ENCODE peak calls at places on chromosomes 3 and 15, in eight cellular contexts. V is MV-4-11; E is left lung; U is activated T-helper 1 cell treated with anti-CD3 and anti-CD28 coated beads, Interleukin-12 subunit alpha, Interleukin-12 subunit beta, Interleukin-2, Interleukin-4 antibody, amounts not matched to agents 30 ng/mL and 10 ng/mL and 1 ng/mL, durations not matched to agents 14 hours and 24 hours and 36 hours; O is uterus; M is substantia nigra; X is cardiac septum; A is AG08396. Y is an unnamed sample.
A peak's percentile ranks its signal among the peaks of the same experiment; 100 is the strongest.

GRCh38 chr3:101042996-101043686 is 49.9 kb upstream of the ABI3BP start:
- DNase-seq in A (peak; percentile 10), M (no peak), O (no peak), E (no peak), V (no peak), X (no peak), U (no peak), Y (no peak)

GRCh38 chr15:88652456-88653199 is 13.8 kb downstream of the ISG20 start:
- DNase-seq in U (no peak), E (no peak), X (peak; percentile 59), A (no peak), M (no peak), V (no peak), O (no peak), Y (no peak)

GRCh38 chr3:186053954-186054353 is 54.9 kb downstream of the ETV5 start:
- DNase-seq in V (no peak), E (no peak), U (no peak), M (no peak), X (no peak), A (peak; percentile 21), O (no peak), Y (peak; percentile 75)

GRCh38 chr3:111173906-111174305 is 102.3 kb downstream of the NECTIN3 start:
- DNase-seq in V (no peak), M (no peak), E (no peak), A (no peak), X (no peak), U (no peak), O (no peak), Y (no peak)

GRCh38 chr3:29334652-29335189 is 53.9 kb downstream of the RBMS3 start:
- DNase-seq in O (no peak), E (no peak), M (no peak), V (no peak), A (no peak), U (no peak), X (no peak), Y (no peak)

GRCh38 chr3:187610926-187611545 is 59.2 kb downstream of the SST start:
- DNase-seq in A (peak; percentile 12), X (no peak), U (no peak), M (no peak), E (no peak), V (no peak), O (no peak), Y (peak; percentile 54)

GRCh38 chr3:132288357-132288756 is 28.9 kb upstream of the ACP3 start:
- DNase-seq in O (no peak), V (no peak), X (no peak), A (no peak), M (no peak), E (no peak), U (no peak), Y (no peak)

GRCh38 chr3:197454014-197454413 is 101.8 kb downstream of the BDH1 start:
- DNase-seq in E (no peak), X (no peak), U (no peak), A (no peak), V (peak; percentile 27), M (no peak), O (no peak), Y (no peak)

GRCh38 chr15:22885105-22885504 is 46.6 kb downstream of the NIPA2 start:
- DNase-seq in V (no peak), X (no peak), E (no peak), O (no peak), A (no peak), M (no peak), U (no peak), Y (no peak)

GRCh38 chr15:90994059-90994416 is 297 bp downstream of the PRC1 start:
- DNase-seq in E (peak; percentile 86), X (no peak), V (no peak), O (no peak), U (no peak), M (peak; percentile 66), A (peak; percentile 44), Y (no peak)

GRCh38 chr15:84108725-84109124 is 126.8 kb upstream of the GOLGA6L4 start:
- DNase-seq in O (no peak), E (no peak), M (no peak), A (no peak), X (no peak), U (no peak), V (no peak), Y (no peak)

GRCh38 chr3:101170047-101170771 is 150.2 kb downstream of the IMPG2 start:
- DNase-seq in U (no peak), O (no peak), V (no peak), X (no peak), A (no peak), M (no peak), E (no peak), Y (no peak)

GRCh38 chr15:39188930-39189329 is 391.9 kb upstream of the THBS1 start:
- DNase-seq in X (no peak), U (no peak), M (no peak), V (no peak), A (no peak), E (no peak), O (no peak), Y (no peak)

GRCh38 chr3:38117748-38118420 is 19.0 kb downstream of the ACAA1 start:
- DNase-seq in A (peak; percentile 75), U (peak; percentile 60), M (no peak), O (peak; percentile 45), E (peak; percentile 84), X (peak; percentile 75), V (peak; percentile 73), Y (peak; percentile 81)

GRCh38 chr3:183435701-183436100 is 7.3 kb upstream of the MCF2L2 start:
- DNase-seq in X (no peak), E (no peak), O (no peak), U (no peak), M (no peak), A (no peak), V (peak; percentile 59), Y (no peak)

GRCh38 chr15:39205506-39206371 is 375.1 kb upstream of the THBS1 start:
- DNase-seq in O (no peak), X (no peak), E (no peak), M (no peak), V (no peak), A (no peak), U (no peak), Y (no peak)

GRCh38 chr15:86608461-86608860 is 528.8 kb downstream of the AGBL1 start:
- DNase-seq in E (no peak), V (no peak), O (no peak), A (no peak), M (peak; percentile 31), U (no peak), X (no peak), Y (no peak)

GRCh38 chr3:146104068-146104467 is 56.9 kb downstream of the PLOD2 start:
- DNase-seq in M (no peak), E (no peak), U (no peak), V (no peak), X (no peak), O (no peak), A (no peak), Y (no peak)

GRCh38 chr15:92614301-92614700 is 41.3 kb downstream of the FAM174B start:
- DNase-seq in U (no peak), X (no peak), O (no peak), A (no peak), M (no peak), V (no peak), E (no peak), Y (peak; percentile 32)

Y was measured in islet precursor cell.